ENCODE peak calls at places on chromosomes 12 and 14, in five cellular contexts. L, V, A, R and Q are unnamed samples.

GRCh38 chr12:113422030-113422900 is at the start of gene SDSL:
- DNase-seq in R (peak; percentile 66), V (peak; percentile 76), A (peak; percentile 48), L (peak; percentile 84), Q (peak; percentile 79)

GRCh38 chr12:130764475-130765185 is 48.5 kb upstream of the RIMBP2 start:
- DNase-seq in V (peak; percentile 32), R (no peak), L (no peak), A (no peak), Q (no peak)

GRCh38 chr12:75759842-75760260 is 248.4 kb upstream of the KRR1 start:
- DNase-seq in V (peak; percentile 91), L (no peak), A (no peak), R (no peak), Q (no peak)

GRCh38 chr12:13595536-13596450 is 385.6 kb downstream of the GRIN2B start:
- DNase-seq in R (no peak), A (no peak), L (no peak), V (no peak), Q (no peak)

GRCh38 chr12:64582862-64583261 is 27.4 kb upstream of the RASSF3 start:
- DNase-seq in L (no peak), R (no peak), V (no peak), A (no peak), Q (no peak)

GRCh38 chr14:93262446-93262845 is 55.4 kb downstream of the UBR7 start:
- DNase-seq in L (no peak), R (no peak), A (no peak), V (no peak), Q (no peak)

GRCh38 chr12:117063162-117063911 is 35.9 kb downstream of the TESC start:
- DNase-seq in L (no peak), R (no peak), A (no peak), V (no peak), Q (no peak)

GRCh38 chr14:63650336-63650952 is 8.8 kb upstream of the WDR89 start:
- DNase-seq in R (no peak), A (no peak), V (no peak), L (no peak), Q (no peak)

GRCh38 chr12:129701536-129702165 is 202.2 kb downstream of the TMEM132D start:
- DNase-seq in R (no peak), L (no peak), V (no peak), A (no peak), Q (no peak)

GRCh38 chr12:45458854-45459807 is 243.2 kb downstream of the ANO6 start:
- DNase-seq in A (no peak), L (no peak), R (no peak), V (peak; percentile 53), Q (no peak)

GRCh38 chr12:117098361-117099217 is 627 bp downstream of the TESC start:
- DNase-seq in R (peak; percentile 41), L (no peak), V (no peak), A (no peak), Q (no peak)

GRCh38 chr12:46523446-46523845 is 150.9 kb upstream of the SLC38A2 start:
- DNase-seq in L (no peak), R (no peak), V (no peak), A (peak; percentile 62), Q (no peak)

GRCh38 chr12:113207621-113208040 is 13.6 kb upstream of the TPCN1 start:
- DNase-seq in R (no peak), V (no peak), L (no peak), A (no peak), Q (no peak)

GRCh38 chr14:20609215-20610001 is 18.2 kb upstream of the RNASE12 start:
- DNase-seq in A (peak; percentile 96), V (peak; percentile 91), L (peak; percentile 91), R (peak; percentile 74), Q (peak; percentile 80)

GRCh38 chr14:104171948-104172347 is 33.6 kb downstream of the KIF26A start:
- DNase-seq in R (no peak), A (no peak), L (no peak), V (no peak), Q (no peak)

GRCh38 chr12:10590976-10591375 is 22.4 kb downstream of the MAGOHB start:
- DNase-seq in R (no peak), A (no peak), L (no peak), V (peak; percentile 12), Q (no peak)

GRCh38 chr12:59708059-59708458 is 112.2 kb downstream of the SLC16A7 start:
- DNase-seq in A (no peak), V (peak; percentile 68), R (no peak), L (no peak), Q (no peak)